ENCODE peak calls at places on chromosome 12, in nine cellular contexts. One of them, this sample, is unnamed.

GRCh38 chr12:6341439-6342139 is at the start of gene TNFRSF1A:
- DNase-seq in pancreas: peak; percentile 77
- DNase-seq in epithelial cell of prostate: no peak
- DNase-seq in right cardiac atrium: peak; percentile 86
- DNase-seq in RWPE1: peak; percentile 61
- DNase-seq in effector memory CD4-positive, alpha-beta T cell: no peak
- DNase-seq in upper lobe of right lung: peak; percentile 80
- DNase-seq in fibroblast of lung: peak; percentile 90
- DNase-seq in left ventricle myocardium inferior: peak; percentile 77
- DNase-seq in this sample: peak; percentile 40

GRCh38 chr12:116164976-116165425 is 112.5 kb downstream of the MED13L start:
- DNase-seq in pancreas: no peak
- DNase-seq in epithelial cell of prostate: peak; percentile 27
- DNase-seq in right cardiac atrium: no peak
- DNase-seq in RWPE1: peak; percentile 67
- DNase-seq in effector memory CD4-positive, alpha-beta T cell: no peak
- DNase-seq in upper lobe of right lung: no peak
- DNase-seq in fibroblast of lung: peak; percentile 56
- DNase-seq in left ventricle myocardium inferior: no peak
- DNase-seq in this sample: no peak

GRCh38 chr12:6772331-6772695 is at the start of gene LAG3:
- DNase-seq in pancreas: no peak
- DNase-seq in epithelial cell of prostate: no peak
- DNase-seq in right cardiac atrium: peak; percentile 72
- DNase-seq in RWPE1: no peak
- DNase-seq in effector memory CD4-positive, alpha-beta T cell: no peak
- DNase-seq in upper lobe of right lung: no peak
- DNase-seq in fibroblast of lung: no peak
- DNase-seq in left ventricle myocardium inferior: no peak
- DNase-seq in this sample: no peak

GRCh38 chr12:94792690-94793089 is 142.3 kb upstream of the TMCC3 start:
- DNase-seq in pancreas: no peak
- DNase-seq in epithelial cell of prostate: no peak
- DNase-seq in right cardiac atrium: peak; percentile 68
- DNase-seq in RWPE1: no peak
- DNase-seq in effector memory CD4-positive, alpha-beta T cell: no peak
- DNase-seq in upper lobe of right lung: no peak
- DNase-seq in fibroblast of lung: peak; percentile 49
- DNase-seq in left ventricle myocardium inferior: peak; percentile 20
- DNase-seq in this sample: no peak

GRCh38 chr12:2804390-2805145 is 7.9 kb upstream of the ITFG2 start:
- DNase-seq in pancreas: no peak
- DNase-seq in epithelial cell of prostate: no peak
- DNase-seq in right cardiac atrium: peak; percentile 83
- DNase-seq in RWPE1: no peak
- DNase-seq in effector memory CD4-positive, alpha-beta T cell: no peak
- DNase-seq in upper lobe of right lung: no peak
- DNase-seq in fibroblast of lung: peak; percentile 73
- DNase-seq in left ventricle myocardium inferior: peak; percentile 76
- DNase-seq in this sample: peak; percentile 5

GRCh38 chr12:69966409-69966808 is 141.4 kb downstream of the MYRFL start:
- DNase-seq in pancreas: no peak
- DNase-seq in epithelial cell of prostate: peak; percentile 92
- DNase-seq in right cardiac atrium: peak; percentile 67
- DNase-seq in RWPE1: peak; percentile 83
- DNase-seq in effector memory CD4-positive, alpha-beta T cell: no peak
- DNase-seq in upper lobe of right lung: no peak
- DNase-seq in fibroblast of lung: peak; percentile 24
- DNase-seq in left ventricle myocardium inferior: peak; percentile 50
- DNase-seq in this sample: no peak

GRCh38 chr12:109120557-109120956 is 4.2 kb downstream of the ACACB start:
- DNase-seq in pancreas: no peak
- DNase-seq in epithelial cell of prostate: no peak
- DNase-seq in right cardiac atrium: no peak
- DNase-seq in RWPE1: no peak
- DNase-seq in effector memory CD4-positive, alpha-beta T cell: no peak
- DNase-seq in upper lobe of right lung: no peak
- DNase-seq in fibroblast of lung: no peak
- DNase-seq in left ventricle myocardium inferior: no peak
- DNase-seq in this sample: no peak

GRCh38 chr12:130281157-130281799 is 56.4 kb upstream of the PIWIL1 start:
- DNase-seq in pancreas: no peak
- DNase-seq in epithelial cell of prostate: no peak
- DNase-seq in right cardiac atrium: no peak
- DNase-seq in RWPE1: peak; percentile 38
- DNase-seq in effector memory CD4-positive, alpha-beta T cell: no peak
- DNase-seq in upper lobe of right lung: no peak
- DNase-seq in fibroblast of lung: no peak
- DNase-seq in left ventricle myocardium inferior: no peak
- DNase-seq in this sample: no peak

GRCh38 chr12:112126916-112127315 is 1.6 kb downstream of the TRAFD1 start:
- DNase-seq in pancreas: no peak
- DNase-seq in epithelial cell of prostate: no peak
- DNase-seq in right cardiac atrium: no peak
- DNase-seq in RWPE1: no peak
- DNase-seq in effector memory CD4-positive, alpha-beta T cell: no peak
- DNase-seq in upper lobe of right lung: no peak
- DNase-seq in fibroblast of lung: peak; percentile 17
- DNase-seq in left ventricle myocardium inferior: no peak
- DNase-seq in this sample: no peak

GRCh38 chr12:94053676-94054075 is 94.7 kb upstream of the PLXNC1 start:
- DNase-seq in pancreas: no peak
- DNase-seq in epithelial cell of prostate: no peak
- DNase-seq in right cardiac atrium: no peak
- DNase-seq in RWPE1: no peak
- DNase-seq in effector memory CD4-positive, alpha-beta T cell: no peak
- DNase-seq in upper lobe of right lung: no peak
- DNase-seq in fibroblast of lung: no peak
- DNase-seq in left ventricle myocardium inferior: no peak
- DNase-seq in this sample: no peak

GRCh38 chr12:73547421-73547820 is 990.2 kb upstream of the ATXN7L3B start:
- DNase-seq in pancreas: no peak
- DNase-seq in epithelial cell of prostate: no peak
- DNase-seq in right cardiac atrium: no peak
- DNase-seq in RWPE1: no peak
- DNase-seq in effector memory CD4-positive, alpha-beta T cell: no peak
- DNase-seq in upper lobe of right lung: no peak
- DNase-seq in fibroblast of lung: no peak
- DNase-seq in left ventricle myocardium inferior: no peak
- DNase-seq in this sample: no peak

GRCh38 chr12:40106655-40107054 is 774 bp upstream of the SLC2A13 start:
- DNase-seq in pancreas: no peak
- DNase-seq in epithelial cell of prostate: no peak
- DNase-seq in right cardiac atrium: no peak
- DNase-seq in RWPE1: no peak
- DNase-seq in effector memory CD4-positive, alpha-beta T cell: no peak
- DNase-seq in upper lobe of right lung: no peak
- DNase-seq in fibroblast of lung: no peak
- DNase-seq in left ventricle myocardium inferior: no peak
- DNase-seq in this sample: no peak

GRCh38 chr12:81953541-81953940 is 194.4 kb upstream of the PPFIA2 start:
- DNase-seq in pancreas: no peak
- DNase-seq in epithelial cell of prostate: no peak
- DNase-seq in right cardiac atrium: no peak
- DNase-seq in RWPE1: no peak
- DNase-seq in effector memory CD4-positive, alpha-beta T cell: no peak
- DNase-seq in upper lobe of right lung: no peak
- DNase-seq in fibroblast of lung: no peak
- DNase-seq in left ventricle myocardium inferior: no peak
- DNase-seq in this sample: no peak

GRCh38 chr12:27142102-27142721 is 59.8 kb upstream of the C12orf71 start:
- DNase-seq in pancreas: peak; percentile 63
- DNase-seq in epithelial cell of prostate: peak; percentile 14
- DNase-seq in right cardiac atrium: no peak
- DNase-seq in RWPE1: peak; percentile 60
- DNase-seq in effector memory CD4-positive, alpha-beta T cell: no peak
- DNase-seq in upper lobe of right lung: no peak
- DNase-seq in fibroblast of lung: peak; percentile 89
- DNase-seq in left ventricle myocardium inferior: no peak
- DNase-seq in this sample: peak; percentile 8

GRCh38 chr12:22627351-22627750 is 2.4 kb downstream of the ETNK1 start:
- DNase-seq in pancreas: no peak
- DNase-seq in epithelial cell of prostate: no peak
- DNase-seq in right cardiac atrium: no peak
- DNase-seq in RWPE1: no peak
- DNase-seq in effector memory CD4-positive, alpha-beta T cell: no peak
- DNase-seq in upper lobe of right lung: no peak
- DNase-seq in fibroblast of lung: peak; percentile 15
- DNase-seq in left ventricle myocardium inferior: no peak
- DNase-seq in this sample: no peak
- H3K27ac ChIP-seq in pancreas: no peak overlapping the region
- H3K27ac ChIP-seq in epithelial cell of prostate: peak overlapping the region; percentile 91
- H3K27ac ChIP-seq in right cardiac atrium: no peak overlapping the region
- H3K27ac ChIP-seq in RWPE1: no peak overlapping the region
- H3K27ac ChIP-seq in effector memory CD4-positive, alpha-beta T cell: peak overlapping the region; percentile 84
- H3K27ac ChIP-seq in upper lobe of right lung: peak overlapping the region; percentile 98
- H3K27ac ChIP-seq in fibroblast of lung: peak overlapping the region; percentile 31
- H3K27ac ChIP-seq in left ventricle myocardium inferior: peak overlapping the region; percentile 95
- H3K27ac ChIP-seq in this sample: no peak overlapping the region

GRCh38 chr12:51855586-51856428 is 7.3 kb upstream of the FIGNL2 start:
- DNase-seq in pancreas: no peak
- DNase-seq in epithelial cell of prostate: no peak
- DNase-seq in right cardiac atrium: peak; percentile 82
- DNase-seq in RWPE1: no peak
- DNase-seq in effector memory CD4-positive, alpha-beta T cell: no peak
- DNase-seq in upper lobe of right lung: no peak
- DNase-seq in fibroblast of lung: no peak
- DNase-seq in left ventricle myocardium inferior: peak; percentile 54
- DNase-seq in this sample: no peak
- H3K27ac ChIP-seq in pancreas: no peak overlapping the region
- H3K27ac ChIP-seq in epithelial cell of prostate: no peak overlapping the region
- H3K27ac ChIP-seq in right cardiac atrium: no peak overlapping the region
- H3K27ac ChIP-seq in RWPE1: no peak overlapping the region
- H3K27ac ChIP-seq in effector memory CD4-positive, alpha-beta T cell: no peak overlapping the region
- H3K27ac ChIP-seq in upper lobe of right lung: no peak overlapping the region
- H3K27ac ChIP-seq in fibroblast of lung: no peak overlapping the region
- H3K27ac ChIP-seq in left ventricle myocardium inferior: peak overlapping the region; percentile 64
- H3K27ac ChIP-seq in this sample: no peak overlapping the region

DNA sequence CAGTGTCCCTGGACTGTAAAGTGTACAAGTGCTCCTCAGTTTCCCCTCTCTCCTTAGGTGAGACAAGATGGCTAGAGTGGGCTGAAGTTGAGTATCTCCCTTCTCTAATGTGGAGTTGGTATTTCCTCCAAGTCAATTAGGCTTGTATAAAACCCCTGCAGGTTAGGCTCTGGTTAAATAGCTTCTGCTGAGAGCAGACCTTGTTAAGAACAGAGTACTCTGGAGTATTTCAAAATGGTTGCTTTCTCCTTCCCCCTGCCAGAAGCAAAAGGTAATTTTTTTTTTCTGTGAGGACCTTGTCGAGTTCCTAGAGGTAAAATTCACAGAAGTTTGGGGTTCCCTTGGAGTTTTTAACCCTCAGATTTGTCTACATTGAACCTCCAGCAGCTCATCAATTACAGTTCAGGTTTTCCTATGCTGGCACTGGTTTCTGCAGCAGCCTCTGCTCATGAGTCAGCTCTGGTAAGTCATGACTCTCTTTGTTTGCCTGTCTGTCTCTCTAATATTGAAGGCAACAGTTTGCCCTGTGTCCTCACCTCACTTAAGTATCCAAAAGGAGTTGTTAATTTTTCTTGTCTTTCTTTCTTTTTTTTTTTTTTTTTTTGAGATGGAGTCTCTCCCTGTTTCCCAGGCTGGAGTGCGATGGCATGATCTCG is 27.8 kb upstream of the GLIPR1 start:
- DNase-seq in pancreas: no peak
- DNase-seq in epithelial cell of prostate: peak; percentile 33
- DNase-seq in right cardiac atrium: no peak
- DNase-seq in RWPE1: no peak
- DNase-seq in effector memory CD4-positive, alpha-beta T cell: no peak
- DNase-seq in upper lobe of right lung: no peak
- DNase-seq in fibroblast of lung: peak; percentile 15
- DNase-seq in left ventricle myocardium inferior: no peak
- DNase-seq in this sample: no peak
- H3K27ac ChIP-seq in pancreas: no peak overlapping the region
- H3K27ac ChIP-seq in epithelial cell of prostate: no peak overlapping the region
- H3K27ac ChIP-seq in right cardiac atrium: no peak overlapping the region
- H3K27ac ChIP-seq in RWPE1: no peak overlapping the region
- H3K27ac ChIP-seq in effector memory CD4-positive, alpha-beta T cell: no peak overlapping the region
- H3K27ac ChIP-seq in upper lobe of right lung: no peak overlapping the region
- H3K27ac ChIP-seq in fibroblast of lung: no peak overlapping the region
- H3K27ac ChIP-seq in left ventricle myocardium inferior: no peak overlapping the region
- H3K27ac ChIP-seq in this sample: no peak overlapping the region

DNA sequence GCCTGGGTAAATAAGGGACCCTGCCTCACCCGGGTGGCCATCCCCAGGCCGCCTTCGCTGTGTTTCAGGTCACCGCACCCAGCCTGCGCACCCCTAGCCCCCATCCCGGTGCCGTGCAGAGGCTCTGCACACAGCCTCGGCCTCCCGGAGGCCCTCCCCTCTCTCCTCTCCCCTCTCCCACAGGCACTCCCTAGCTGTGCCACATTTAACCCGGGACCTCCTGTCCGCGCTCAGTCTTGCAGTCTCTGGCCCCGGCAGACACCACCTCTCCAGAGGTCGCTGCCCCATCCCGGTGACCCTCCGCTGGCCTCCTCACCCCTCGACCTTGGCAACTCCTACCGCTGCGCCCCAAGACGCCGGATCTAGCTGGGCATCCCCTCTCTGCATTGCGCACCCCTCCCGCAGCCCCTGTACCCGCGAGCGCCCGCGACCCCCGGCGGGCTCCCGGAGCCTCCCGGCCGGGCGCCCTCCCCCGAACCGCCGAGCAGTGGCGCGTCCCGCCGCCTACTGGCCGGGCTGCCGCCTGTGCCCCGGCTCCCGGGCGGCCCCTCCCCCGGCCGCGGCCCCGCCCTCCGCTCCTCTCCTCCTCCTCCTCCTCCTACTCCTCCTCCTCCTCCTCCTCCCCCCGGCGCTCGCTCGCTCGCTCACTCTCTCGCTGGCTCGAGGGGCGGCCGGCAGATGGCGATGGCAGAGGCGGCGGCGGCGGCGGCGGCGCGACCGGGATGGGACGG is 120.7 kb downstream of the AACS start:
- DNase-seq in pancreas: peak; percentile 81
- DNase-seq in epithelial cell of prostate: no peak
- DNase-seq in right cardiac atrium: peak; percentile 93
- DNase-seq in RWPE1: peak; percentile 48
- DNase-seq in effector memory CD4-positive, alpha-beta T cell: no peak
- DNase-seq in upper lobe of right lung: peak; percentile 89
- DNase-seq in fibroblast of lung: peak; percentile 56
- DNase-seq in left ventricle myocardium inferior: peak; percentile 82
- DNase-seq in this sample: peak; percentile 51
- H3K27ac ChIP-seq in pancreas: no peak within 1 kb of the TSS
- H3K27ac ChIP-seq in epithelial cell of prostate: no peak within 1 kb of the TSS
- H3K27ac ChIP-seq in right cardiac atrium: no peak within 1 kb of the TSS
- H3K27ac ChIP-seq in RWPE1: no peak within 1 kb of the TSS
- H3K27ac ChIP-seq in effector memory CD4-positive, alpha-beta T cell: no peak within 1 kb of the TSS
- H3K27ac ChIP-seq in upper lobe of right lung: no peak within 1 kb of the TSS
- H3K27ac ChIP-seq in fibroblast of lung: no peak within 1 kb of the TSS
- H3K27ac ChIP-seq in left ventricle myocardium inferior: no peak within 1 kb of the TSS
- H3K27ac ChIP-seq in this sample: no peak within 1 kb of the TSS

GRCh38 chr12:113932411-113933196 is 33.5 kb downstream of the RBM19 start:
- DNase-seq in pancreas: no peak
- DNase-seq in epithelial cell of prostate: no peak
- DNase-seq in right cardiac atrium: peak; percentile 72
- DNase-seq in RWPE1: no peak
- DNase-seq in effector memory CD4-positive, alpha-beta T cell: no peak
- DNase-seq in upper lobe of right lung: no peak
- DNase-seq in fibroblast of lung: peak; percentile 52
- DNase-seq in left ventricle myocardium inferior: no peak
- DNase-seq in this sample: peak; percentile 59
- H3K27ac ChIP-seq in pancreas: no peak overlapping the region
- H3K27ac ChIP-seq in epithelial cell of prostate: no peak overlapping the region
- H3K27ac ChIP-seq in right cardiac atrium: no peak overlapping the region
- H3K27ac ChIP-seq in RWPE1: no peak overlapping the region
- H3K27ac ChIP-seq in effector memory CD4-positive, alpha-beta T cell: no peak overlapping the region
- H3K27ac ChIP-seq in upper lobe of right lung: no peak overlapping the region
- H3K27ac ChIP-seq in fibroblast of lung: no peak overlapping the region
- H3K27ac ChIP-seq in left ventricle myocardium inferior: peak overlapping the region; percentile 41
- H3K27ac ChIP-seq in this sample: peak overlapping the region; percentile 99

This sample was measured in substantia nigra.